ENCODE peak calls at places on chromosomes 7 and 10, in four cellular contexts. One of them, this sample, is unnamed.

GRCh38 chr7:30301751-30302150 is 17.4 kb downstream of the ZNRF2 start:
- DNase-seq in SK-N-MC: no peak
- DNase-seq in AG04450: no peak
- DNase-seq in body of pancreas: no peak
- DNase-seq in this sample: no peak

GRCh38 chr10:69457771-69458237 is 6.5 kb downstream of the TSPAN15 start:
- DNase-seq in body of pancreas: no peak
- DNase-seq in AG04450: no peak
- DNase-seq in SK-N-MC: no peak
- DNase-seq in this sample: no peak

GRCh38 chr7:38120076-38120475 is 58.0 kb upstream of the STARD3NL start:
- DNase-seq in SK-N-MC: no peak
- DNase-seq in body of pancreas: no peak
- DNase-seq in AG04450: no peak
- DNase-seq in this sample: no peak

GRCh38 chr7:36299882-36300341 is 89.8 kb upstream of the ANLN start:
- DNase-seq in SK-N-MC: no peak
- DNase-seq in AG04450: no peak
- DNase-seq in body of pancreas: no peak
- DNase-seq in this sample: no peak

GRCh38 chr10:112262556-112262955 is 20.6 kb upstream of the TECTB start:
- DNase-seq in SK-N-MC: no peak
- DNase-seq in body of pancreas: no peak
- DNase-seq in AG04450: no peak
- DNase-seq in this sample: no peak

GRCh38 chr7:128211626-128212025 is 29.5 kb upstream of the LEP start:
- DNase-seq in body of pancreas: no peak
- DNase-seq in AG04450: no peak
- DNase-seq in SK-N-MC: no peak
- DNase-seq in this sample: no peak

GRCh38 chr10:11684717-11685645 is 57.2 kb upstream of the ECHDC3 start:
- DNase-seq in AG04450: peak; percentile 41
- DNase-seq in body of pancreas: no peak
- DNase-seq in SK-N-MC: no peak
- DNase-seq in this sample: no peak

GRCh38 chr10:27744478-27745379 is 890 bp downstream of the MKX start:
- DNase-seq in SK-N-MC: no peak
- DNase-seq in AG04450: no peak
- DNase-seq in body of pancreas: peak; percentile 15
- DNase-seq in this sample: no peak

GRCh38 chr10:89536013-89536354 is 590 bp upstream of the SLC16A12 start:
- DNase-seq in AG04450: no peak
- DNase-seq in SK-N-MC: no peak
- DNase-seq in body of pancreas: no peak
- DNase-seq in this sample: no peak

GRCh38 chr10:30433779-30434272 is at the start of gene MAP3K8:
- DNase-seq in body of pancreas: peak; percentile 85
- DNase-seq in AG04450: no peak
- DNase-seq in SK-N-MC: no peak
- DNase-seq in this sample: peak; percentile 45

GRCh38 chr7:148987751-148988512 is 40.4 kb downstream of the PDIA4 start:
- DNase-seq in SK-N-MC: no peak
- DNase-seq in body of pancreas: no peak
- DNase-seq in AG04450: no peak
- DNase-seq in this sample: no peak

GRCh38 chr10:1595242-1595600 is 142.1 kb downstream of the ADARB2 start:
- DNase-seq in AG04450: no peak
- DNase-seq in SK-N-MC: no peak
- DNase-seq in body of pancreas: no peak
- DNase-seq in this sample: no peak

GRCh38 chr7:110764852-110765251 is 326.1 kb upstream of the LRRN3 start:
- DNase-seq in SK-N-MC: no peak
- DNase-seq in body of pancreas: no peak
- DNase-seq in AG04450: no peak
- DNase-seq in this sample: no peak

GRCh38 chr7:101567231-101567630 is 61.9 kb downstream of the MYL10 start:
- DNase-seq in AG04450: no peak
- DNase-seq in body of pancreas: no peak
- DNase-seq in SK-N-MC: no peak
- DNase-seq in this sample: no peak

GRCh38 chr10:98029149-98030092 is 1.0 kb downstream of the CRTAC1 start:
- DNase-seq in body of pancreas: no peak
- DNase-seq in AG04450: no peak
- DNase-seq in SK-N-MC: no peak
- DNase-seq in this sample: no peak

GRCh38 chr7:127870231-127870907 is 160.9 kb downstream of the LRRC4 start:
- DNase-seq in SK-N-MC: no peak
- DNase-seq in body of pancreas: no peak
- DNase-seq in AG04450: no peak
- DNase-seq in this sample: no peak

GRCh38 chr7:92788559-92789183 is 47.7 kb downstream of the CDK6 start:
- DNase-seq in SK-N-MC: no peak
- DNase-seq in AG04450: no peak
- DNase-seq in body of pancreas: no peak
- DNase-seq in this sample: no peak

GRCh38 chr7:18583305-18583704 is 87.8 kb downstream of the HDAC9 start:
- DNase-seq in body of pancreas: no peak
- DNase-seq in SK-N-MC: no peak
- DNase-seq in AG04450: no peak
- DNase-seq in this sample: no peak

GRCh38 chr10:132799856-132800255 is 13.9 kb upstream of the NKX6-2 start:
- DNase-seq in SK-N-MC: no peak
- DNase-seq in body of pancreas: no peak
- DNase-seq in AG04450: no peak
- DNase-seq in this sample: no peak

GRCh38 chr7:91843831-91844230 is 36.7 kb downstream of the MTERF1 start:
- DNase-seq in body of pancreas: no peak
- DNase-seq in AG04450: no peak
- DNase-seq in SK-N-MC: no peak
- DNase-seq in this sample: no peak

GRCh38 chr7:150330211-150330885 is 7.0 kb upstream of the ACTR3C start:
- DNase-seq in SK-N-MC: no peak
- DNase-seq in body of pancreas: no peak
- DNase-seq in AG04450: no peak
- DNase-seq in this sample: no peak

GRCh38 chr10:43212043-43212721 is 54.7 kb downstream of the RASGEF1A start:
- DNase-seq in AG04450: no peak
- DNase-seq in body of pancreas: no peak
- DNase-seq in SK-N-MC: no peak
- DNase-seq in this sample: no peak

GRCh38 chr7:1668932-1669485 is 1.1 kb upstream of the ELFN1 start:
- DNase-seq in AG04450: no peak
- DNase-seq in body of pancreas: peak; percentile 6
- DNase-seq in SK-N-MC: no peak
- DNase-seq in this sample: no peak

GRCh38 chr10:17241611-17242333 is 13.7 kb downstream of the VIM start:
- DNase-seq in AG04450: no peak
- DNase-seq in body of pancreas: no peak
- DNase-seq in SK-N-MC: no peak
- DNase-seq in this sample: no peak

GRCh38 chr10:128080231-128080630 is 46.0 kb downstream of the MKI67 start:
- DNase-seq in SK-N-MC: no peak
- DNase-seq in body of pancreas: no peak
- DNase-seq in AG04450: no peak
- DNase-seq in this sample: no peak

GRCh38 chr7:41696323-41696916 is 6.5 kb downstream of the INHBA start:
- DNase-seq in AG04450: peak; percentile 76
- DNase-seq in body of pancreas: peak; percentile 67
- DNase-seq in SK-N-MC: peak; percentile 42
- DNase-seq in this sample: peak; percentile 85

GRCh38 chr7:95205821-95206220 is 118.5 kb downstream of the PON1 start:
- DNase-seq in body of pancreas: no peak
- DNase-seq in SK-N-MC: no peak
- DNase-seq in AG04450: peak; percentile 7
- DNase-seq in this sample: no peak

GRCh38 chr10:121002586-121003205 is 151.5 kb downstream of the WDR11 start:
- DNase-seq in body of pancreas: no peak
- DNase-seq in SK-N-MC: no peak
- DNase-seq in AG04450: no peak
- DNase-seq in this sample: no peak

GRCh38 chr7:121395494-121395960 is 581 bp downstream of the FAM3C start:
- DNase-seq in body of pancreas: peak; percentile 37
- DNase-seq in AG04450: no peak
- DNase-seq in SK-N-MC: no peak
- DNase-seq in this sample: no peak

GRCh38 chr7:23490357-23491131 is 20.3 kb upstream of the IGF2BP3 start:
- DNase-seq in AG04450: no peak
- DNase-seq in SK-N-MC: no peak
- DNase-seq in body of pancreas: peak; percentile 18
- DNase-seq in this sample: no peak

GRCh38 chr10:67794909-67795460 is 43.0 kb downstream of the DNAJC12 start:
- DNase-seq in AG04450: no peak
- DNase-seq in body of pancreas: no peak
- DNase-seq in SK-N-MC: no peak
- DNase-seq in this sample: no peak

GRCh38 chr7:13989138-13989943 is at the start of gene ETV1:
- DNase-seq in body of pancreas: peak; percentile 24
- DNase-seq in SK-N-MC: no peak
- DNase-seq in AG04450: no peak
- DNase-seq in this sample: peak; percentile 64

GRCh38 chr7:14137676-14138075 is 148.2 kb upstream of the ETV1 start:
- DNase-seq in body of pancreas: no peak
- DNase-seq in SK-N-MC: no peak
- DNase-seq in AG04450: no peak
- DNase-seq in this sample: no peak

GRCh38 chr7:42272793-42273665 is 36.0 kb upstream of the GLI3 start:
- DNase-seq in SK-N-MC: no peak
- DNase-seq in AG04450: no peak
- DNase-seq in body of pancreas: no peak
- DNase-seq in this sample: no peak

GRCh38 chr7:44748948-44749731 is 493 bp downstream of the ZMIZ2 start:
- DNase-seq in SK-N-MC: no peak
- DNase-seq in body of pancreas: no peak
- DNase-seq in AG04450: no peak
- DNase-seq in this sample: no peak

GRCh38 chr10:71548494-71548846 is 151.8 kb downstream of the CDH23 start:
- DNase-seq in body of pancreas: no peak
- DNase-seq in SK-N-MC: no peak
- DNase-seq in AG04450: no peak
- DNase-seq in this sample: no peak

GRCh38 chr7:101494602-101495329 is 132.1 kb downstream of the COL26A1 start:
- DNase-seq in AG04450: no peak
- DNase-seq in SK-N-MC: peak; percentile 16
- DNase-seq in body of pancreas: no peak
- DNase-seq in this sample: no peak

GRCh38 chr7:134415700-134416099 is 43.2 kb downstream of the AKR1B1 start:
- DNase-seq in SK-N-MC: no peak
- DNase-seq in body of pancreas: no peak
- DNase-seq in AG04450: no peak
- DNase-seq in this sample: no peak

DNA sequence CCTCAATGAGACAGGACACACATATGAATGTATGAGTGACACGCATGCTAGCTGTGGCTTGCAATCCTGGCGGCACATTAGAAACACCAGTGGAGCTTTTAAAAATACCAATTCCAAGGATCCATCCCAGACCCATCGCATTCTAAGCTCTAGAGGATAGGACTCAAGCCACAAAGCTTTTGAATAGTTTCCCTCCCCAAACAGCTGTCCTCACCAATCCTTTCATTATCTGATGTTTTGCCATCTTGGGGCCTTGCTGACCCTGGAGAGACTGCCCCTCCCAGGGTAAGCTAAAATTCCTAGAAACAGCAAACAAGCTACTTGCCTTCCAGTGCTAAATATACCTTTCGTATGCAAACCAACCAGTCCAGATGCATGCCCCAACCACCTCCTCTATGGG is 8.9 kb upstream of the TM9SF3 start:
- DNase-seq in AG04450: no peak
- DNase-seq in body of pancreas: no peak
- DNase-seq in SK-N-MC: no peak
- DNase-seq in this sample: no peak
- H3K9me3 ChIP-seq in AG04450: no peaks in the 10 kb centered on the region
- H3K9me3 ChIP-seq in body of pancreas: no peaks in the 10 kb centered on the region
- H3K9me3 ChIP-seq in SK-N-MC: no peaks in the 10 kb centered on the region
- H3K9me3 ChIP-seq in this sample: no peaks in the 10 kb centered on the region

DNA sequence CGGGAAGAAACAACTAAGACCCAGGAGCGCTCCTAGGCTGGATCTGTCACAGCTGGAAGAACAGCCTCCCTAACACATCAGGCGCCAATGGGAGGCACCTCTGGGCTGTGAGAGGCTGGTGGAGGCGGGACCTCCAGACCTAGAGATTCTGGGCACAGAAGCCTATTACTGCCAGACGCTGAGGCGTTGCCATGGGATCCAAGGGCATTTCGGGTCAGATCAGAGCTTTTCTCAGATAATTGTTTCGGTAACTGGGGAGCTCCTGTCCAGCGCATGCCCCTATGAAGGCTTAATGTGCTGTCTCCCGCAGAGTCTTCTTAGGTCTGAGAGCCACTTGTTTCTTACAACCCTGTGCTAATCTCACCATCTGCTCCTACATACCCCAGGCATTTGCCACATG is 339.2 kb downstream of the ZNF716 start:
- DNase-seq in body of pancreas: no peak
- DNase-seq in AG04450: no peak
- DNase-seq in SK-N-MC: no peak
- DNase-seq in this sample: no peak
- H3K9me3 ChIP-seq in body of pancreas: no peaks in the 10 kb centered on the region
- H3K9me3 ChIP-seq in AG04450: peaks cover 20% of the 10 kb centered on the region
- H3K9me3 ChIP-seq in SK-N-MC: no peaks in the 10 kb centered on the region
- H3K9me3 ChIP-seq in this sample: no peaks in the 10 kb centered on the region

GRCh38 chr7:158039270-158039669 is 548.4 kb downstream of the PTPRN2 start:
- DNase-seq in AG04450: no peak
- DNase-seq in SK-N-MC: no peak
- DNase-seq in body of pancreas: no peak
- DNase-seq in this sample: no peak

GRCh38 chr7:158043461-158044155 is 544.0 kb downstream of the PTPRN2 start:
- DNase-seq in SK-N-MC: no peak
- DNase-seq in body of pancreas: no peak
- DNase-seq in AG04450: no peak
- DNase-seq in this sample: no peak

GRCh38 chr7:158042156-158042880 is 545.3 kb downstream of the PTPRN2 start:
- DNase-seq in SK-N-MC: no peak
- DNase-seq in AG04450: no peak
- DNase-seq in body of pancreas: no peak
- DNase-seq in this sample: no peak

GRCh38 chr7:158037211-158037610 is 550.4 kb downstream of the PTPRN2 start:
- DNase-seq in AG04450: no peak
- DNase-seq in body of pancreas: no peak
- DNase-seq in SK-N-MC: no peak
- DNase-seq in this sample: no peak

DNA sequence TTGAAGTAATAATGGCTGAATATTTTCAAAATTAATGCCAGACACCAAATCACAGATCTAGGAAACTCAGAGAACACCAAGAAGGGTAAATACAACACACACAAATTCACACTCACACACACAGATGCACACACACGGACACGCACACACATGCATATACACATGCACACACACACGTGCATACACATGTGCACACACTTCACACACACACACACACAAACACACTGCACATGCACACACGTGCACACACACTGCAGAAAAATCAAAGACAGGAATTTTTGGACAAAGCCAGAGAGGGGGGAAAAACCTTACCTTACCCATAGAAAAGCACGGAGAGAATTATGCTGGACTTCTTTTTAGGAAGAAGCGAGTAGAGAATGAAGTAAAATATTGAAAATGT is 547.4 kb downstream of the PTPRN2 start:
- DNase-seq in SK-N-MC: no peak
- DNase-seq in body of pancreas: no peak
- DNase-seq in AG04450: no peak
- DNase-seq in this sample: no peak
- H3K9me3 ChIP-seq in SK-N-MC: no peaks in the 10 kb centered on the region
- H3K9me3 ChIP-seq in body of pancreas: no peaks in the 10 kb centered on the region
- H3K9me3 ChIP-seq in AG04450: peaks cover 49% of the 10 kb centered on the region
- H3K9me3 ChIP-seq in this sample: peaks cover 13% of the 10 kb centered on the region

GRCh38 chr10:130491011-130491697 is 355.0 kb downstream of the GLRX3 start:
- DNase-seq in body of pancreas: no peak
- DNase-seq in SK-N-MC: no peak
- DNase-seq in AG04450: no peak
- DNase-seq in this sample: no peak
- H3K9me3 ChIP-seq in body of pancreas: no peaks in the 10 kb centered on the region
- H3K9me3 ChIP-seq in SK-N-MC: no peaks in the 10 kb centered on the region
- H3K9me3 ChIP-seq in AG04450: peaks cover 82% of the 10 kb centered on the region
- H3K9me3 ChIP-seq in this sample: peaks cover 52% of the 10 kb centered on the region

This sample was measured in iPS DF 6.9.